ENCODE peak calls at places on chromosome 19, in six cellular contexts. One of them, this sample, is unnamed.

GRCh38 chr19:54667217-54667616 is 4.4 kb downstream of the LILRB4 start:
- DNase-seq in heart left ventricle: no peak
- DNase-seq in Panc1: no peak
- DNase-seq in small intestine: no peak
- DNase-seq in tibial nerve: no peak
- DNase-seq in fibroblast of lung: no peak
- DNase-seq in this sample: no peak

GRCh38 chr19:45423033-45423588 is 606 bp downstream of the ERCC1 start:
- DNase-seq in heart left ventricle: no peak
- DNase-seq in Panc1: no peak
- DNase-seq in small intestine: no peak
- DNase-seq in tibial nerve: no peak
- DNase-seq in fibroblast of lung: no peak
- DNase-seq in this sample: no peak

GRCh38 chr19:18227781-18228271 is 1.6 kb upstream of the PDE4C start:
- DNase-seq in heart left ventricle: peak
- DNase-seq in Panc1: no peak
- DNase-seq in small intestine: no peak
- DNase-seq in tibial nerve: no peak
- DNase-seq in fibroblast of lung: no peak
- DNase-seq in this sample: no peak

GRCh38 chr19:3743486-3743885 is 18.0 kb downstream of the APBA3 start:
- DNase-seq in heart left ventricle: no peak
- DNase-seq in Panc1: no peak
- DNase-seq in small intestine: no peak
- DNase-seq in tibial nerve: no peak
- DNase-seq in fibroblast of lung: no peak
- DNase-seq in this sample: no peak

GRCh38 chr19:3409346-3410064 is 43.1 kb downstream of the NFIC start:
- DNase-seq in heart left ventricle: peak
- DNase-seq in Panc1: no peak
- DNase-seq in small intestine: no peak
- DNase-seq in tibial nerve: peak
- DNase-seq in fibroblast of lung: no peak
- DNase-seq in this sample: no peak

GRCh38 chr19:44260695-44261446 is 1.2 kb downstream of the ZNF233 start:
- DNase-seq in heart left ventricle: no peak
- DNase-seq in Panc1: no peak
- DNase-seq in small intestine: no peak
- DNase-seq in tibial nerve: no peak
- DNase-seq in fibroblast of lung: no peak
- DNase-seq in this sample: no peak

GRCh38 chr19:46115396-46116109 is 8.9 kb downstream of the IGFL3 start:
- DNase-seq in heart left ventricle: no peak
- DNase-seq in Panc1: no peak
- DNase-seq in small intestine: no peak
- DNase-seq in tibial nerve: no peak
- DNase-seq in fibroblast of lung: peak
- DNase-seq in this sample: peak

GRCh38 chr19:811007-811434 is 10.7 kb downstream of the PLPPR3 start:
- DNase-seq in heart left ventricle: peak
- DNase-seq in Panc1: no peak
- DNase-seq in small intestine: no peak
- DNase-seq in tibial nerve: no peak
- DNase-seq in fibroblast of lung: no peak
- DNase-seq in this sample: no peak

GRCh38 chr19:45472557-45473365 is 5.0 kb downstream of the FOSB start:
- DNase-seq in heart left ventricle: no peak
- DNase-seq in Panc1: no peak
- DNase-seq in small intestine: no peak
- DNase-seq in tibial nerve: no peak
- DNase-seq in fibroblast of lung: no peak
- DNase-seq in this sample: no peak

GRCh38 chr19:35222373-35223005 is 6.0 kb downstream of the FAM187B start:
- DNase-seq in heart left ventricle: no peak
- DNase-seq in Panc1: no peak
- DNase-seq in small intestine: no peak
- DNase-seq in tibial nerve: no peak
- DNase-seq in fibroblast of lung: no peak
- DNase-seq in this sample: no peak

GRCh38 chr19:7851623-7852500 is 21.8 kb downstream of the EVI5L start:
- DNase-seq in heart left ventricle: no peak
- DNase-seq in Panc1: no peak
- DNase-seq in small intestine: no peak
- DNase-seq in tibial nerve: no peak
- DNase-seq in fibroblast of lung: no peak
- DNase-seq in this sample: no peak

GRCh38 chr19:33638167-33639033 is 16.6 kb downstream of the CHST8 start:
- DNase-seq in heart left ventricle: no peak
- DNase-seq in Panc1: no peak
- DNase-seq in small intestine: no peak
- DNase-seq in tibial nerve: no peak
- DNase-seq in fibroblast of lung: no peak
- DNase-seq in this sample: no peak

GRCh38 chr19:8358948-8359347 is 5.0 kb upstream of the ANGPTL4 start:
- DNase-seq in heart left ventricle: no peak
- DNase-seq in Panc1: no peak
- DNase-seq in small intestine: peak
- DNase-seq in tibial nerve: no peak
- DNase-seq in fibroblast of lung: no peak
- DNase-seq in this sample: no peak

GRCh38 chr19:2010135-2010668 is 5.3 kb downstream of the BTBD2 start:
- DNase-seq in heart left ventricle: no peak
- DNase-seq in Panc1: no peak
- DNase-seq in small intestine: no peak
- DNase-seq in tibial nerve: no peak
- DNase-seq in fibroblast of lung: no peak
- DNase-seq in this sample: no peak

GRCh38 chr19:18802354-18802753 is 11.2 kb upstream of the COMP start:
- DNase-seq in heart left ventricle: no peak
- DNase-seq in Panc1: no peak
- DNase-seq in small intestine: no peak
- DNase-seq in tibial nerve: no peak
- DNase-seq in fibroblast of lung: no peak
- DNase-seq in this sample: no peak

GRCh38 chr19:10238172-10238783 is 7.1 kb upstream of the S1PR2 start:
- DNase-seq in heart left ventricle: peak
- DNase-seq in Panc1: no peak
- DNase-seq in small intestine: peak
- DNase-seq in tibial nerve: no peak
- DNase-seq in fibroblast of lung: peak
- DNase-seq in this sample: peak
- H3K4me3 ChIP-seq in heart left ventricle: no peak
- H3K4me3 ChIP-seq in Panc1: no peak
- H3K4me3 ChIP-seq in small intestine: no peak
- H3K4me3 ChIP-seq in tibial nerve: no peak
- H3K4me3 ChIP-seq in fibroblast of lung: no peak
- H3K4me3 ChIP-seq in this sample: no peak

GRCh38 chr19:13100871-13101589 is 1.6 kb downstream of the LYL1 start:
- DNase-seq in heart left ventricle: no peak
- DNase-seq in Panc1: no peak
- DNase-seq in small intestine: no peak
- DNase-seq in tibial nerve: no peak
- DNase-seq in fibroblast of lung: no peak
- DNase-seq in this sample: no peak
- H3K4me3 ChIP-seq in heart left ventricle: peak
- H3K4me3 ChIP-seq in Panc1: no peak
- H3K4me3 ChIP-seq in small intestine: no peak
- H3K4me3 ChIP-seq in tibial nerve: peak
- H3K4me3 ChIP-seq in fibroblast of lung: no peak
- H3K4me3 ChIP-seq in this sample: no peak

GRCh38 chr19:47778089-47778953 is at the start of gene SELENOW:
- DNase-seq in heart left ventricle: peak
- DNase-seq in Panc1: no peak
- DNase-seq in small intestine: peak
- DNase-seq in tibial nerve: peak
- DNase-seq in fibroblast of lung: peak
- DNase-seq in this sample: no peak

GRCh38 chr19:47778954-47779351 is 450 bp downstream of the SELENOW start:
- DNase-seq in heart left ventricle: peak
- DNase-seq in Panc1: no peak
- DNase-seq in small intestine: peak
- DNase-seq in tibial nerve: no peak
- DNase-seq in fibroblast of lung: no peak
- DNase-seq in this sample: no peak

GRCh38 chr19:47781590-47782318 is 3.3 kb downstream of the SELENOW start:
- DNase-seq in heart left ventricle: peak
- DNase-seq in Panc1: no peak
- DNase-seq in small intestine: peak
- DNase-seq in tibial nerve: peak
- DNase-seq in fibroblast of lung: no peak
- DNase-seq in this sample: no peak

GRCh38 chr19:47780215-47780551 is 1.7 kb downstream of the SELENOW start:
- DNase-seq in heart left ventricle: no peak
- DNase-seq in Panc1: no peak
- DNase-seq in small intestine: no peak
- DNase-seq in tibial nerve: no peak
- DNase-seq in fibroblast of lung: no peak
- DNase-seq in this sample: no peak

DNA sequence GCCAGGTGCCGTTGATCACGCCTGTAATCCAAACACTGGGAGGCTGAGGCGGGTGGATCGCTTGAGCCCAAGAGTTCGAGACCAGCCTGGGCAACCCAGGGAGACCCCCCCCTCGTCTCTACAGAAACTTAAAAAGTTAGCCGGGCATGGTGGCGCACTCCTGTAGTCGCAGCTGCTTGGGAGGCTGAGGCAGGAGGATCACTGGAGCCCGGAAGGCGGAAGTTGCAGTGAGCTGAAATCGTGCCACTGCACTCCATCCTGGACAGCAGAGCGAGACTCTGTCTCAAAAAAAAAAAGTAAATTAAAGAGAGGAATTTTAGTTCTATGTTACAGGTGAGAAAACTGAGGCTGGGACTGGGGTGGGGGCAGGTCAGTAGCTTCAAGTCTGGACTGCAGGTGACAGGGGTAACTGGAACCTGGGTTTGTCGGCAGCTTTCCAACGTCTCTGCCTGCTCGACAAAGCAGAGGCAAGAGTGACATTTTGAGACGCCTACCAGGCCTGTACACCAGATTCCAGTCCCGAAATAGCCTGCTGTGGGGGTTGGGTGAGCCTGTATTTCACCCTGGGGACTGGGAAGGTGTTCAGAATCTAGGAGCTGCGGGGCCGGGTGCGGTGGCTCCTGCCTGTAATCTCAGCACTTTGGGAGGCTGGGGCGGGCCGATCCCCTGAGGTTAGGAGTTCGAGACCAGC is 1.2 kb downstream of the SELENOW start:
- DNase-seq in heart left ventricle: peak
- DNase-seq in Panc1: no peak
- DNase-seq in small intestine: peak
- DNase-seq in tibial nerve: peak
- DNase-seq in fibroblast of lung: no peak
- DNase-seq in this sample: no peak
- H3K4me3 ChIP-seq in heart left ventricle: peak
- H3K4me3 ChIP-seq in Panc1: peak
- H3K4me3 ChIP-seq in small intestine: peak
- H3K4me3 ChIP-seq in tibial nerve: peak
- H3K4me3 ChIP-seq in fibroblast of lung: peak
- H3K4me3 ChIP-seq in this sample: peak

DNA sequence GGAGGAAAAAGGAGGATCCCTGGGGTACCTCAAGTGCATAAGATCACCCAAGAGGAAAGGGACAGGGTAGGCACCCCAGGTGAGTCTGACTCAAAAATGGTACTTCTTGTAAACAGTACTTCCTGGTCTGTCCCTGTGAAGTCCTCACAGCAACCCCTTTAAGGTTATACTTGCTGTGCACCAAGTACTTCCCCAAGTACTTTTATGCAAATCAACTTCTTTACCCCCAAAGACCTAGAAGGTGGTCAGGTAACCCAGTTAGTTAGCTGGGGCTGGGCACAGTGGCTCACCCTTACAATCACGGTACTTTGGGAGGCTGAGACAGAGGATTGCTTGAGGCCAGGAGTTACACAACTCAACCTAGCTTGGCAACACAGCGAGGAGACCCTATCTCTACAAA is 2.5 kb downstream of the CALR start:
- DNase-seq in heart left ventricle: no peak
- DNase-seq in Panc1: no peak
- DNase-seq in small intestine: no peak
- DNase-seq in tibial nerve: no peak
- DNase-seq in fibroblast of lung: no peak
- DNase-seq in this sample: no peak
- H3K4me3 ChIP-seq in heart left ventricle: peak
- H3K4me3 ChIP-seq in Panc1: peak
- H3K4me3 ChIP-seq in small intestine: no peak
- H3K4me3 ChIP-seq in tibial nerve: no peak
- H3K4me3 ChIP-seq in fibroblast of lung: peak
- H3K4me3 ChIP-seq in this sample: peak

GRCh38 chr19:10155834-10156233 is 36.1 kb upstream of the EIF3G start:
- DNase-seq in heart left ventricle: no peak
- DNase-seq in Panc1: no peak
- DNase-seq in small intestine: no peak
- DNase-seq in tibial nerve: no peak
- DNase-seq in fibroblast of lung: peak
- DNase-seq in this sample: no peak

GRCh38 chr19:10149427-10149826 is 29.7 kb upstream of the EIF3G start:
- DNase-seq in heart left ventricle: no peak
- DNase-seq in Panc1: no peak
- DNase-seq in small intestine: no peak
- DNase-seq in tibial nerve: no peak
- DNase-seq in fibroblast of lung: no peak
- DNase-seq in this sample: no peak

GRCh38 chr19:10146142-10146541 is 26.4 kb upstream of the EIF3G start:
- DNase-seq in heart left ventricle: no peak
- DNase-seq in Panc1: no peak
- DNase-seq in small intestine: no peak
- DNase-seq in tibial nerve: no peak
- DNase-seq in fibroblast of lung: no peak
- DNase-seq in this sample: no peak

GRCh38 chr19:10151521-10151920 is 31.8 kb upstream of the EIF3G start:
- DNase-seq in heart left ventricle: no peak
- DNase-seq in Panc1: no peak
- DNase-seq in small intestine: no peak
- DNase-seq in tibial nerve: no peak
- DNase-seq in fibroblast of lung: no peak
- DNase-seq in this sample: no peak

GRCh38 chr19:10152100-10152499 is 32.4 kb upstream of the EIF3G start:
- DNase-seq in heart left ventricle: no peak
- DNase-seq in Panc1: no peak
- DNase-seq in small intestine: no peak
- DNase-seq in tibial nerve: no peak
- DNase-seq in fibroblast of lung: no peak
- DNase-seq in this sample: no peak
- H3K4me3 ChIP-seq in heart left ventricle: no peak
- H3K4me3 ChIP-seq in Panc1: no peak
- H3K4me3 ChIP-seq in small intestine: no peak
- H3K4me3 ChIP-seq in tibial nerve: no peak
- H3K4me3 ChIP-seq in fibroblast of lung: no peak
- H3K4me3 ChIP-seq in this sample: no peak

GRCh38 chr19:19847781-19848180 is 17.9 kb upstream of the ZNF253 start:
- DNase-seq in heart left ventricle: no peak
- DNase-seq in Panc1: no peak
- DNase-seq in small intestine: no peak
- DNase-seq in tibial nerve: no peak
- DNase-seq in fibroblast of lung: no peak
- DNase-seq in this sample: no peak
- H3K4me3 ChIP-seq in heart left ventricle: no peak
- H3K4me3 ChIP-seq in Panc1: no peak
- H3K4me3 ChIP-seq in small intestine: no peak
- H3K4me3 ChIP-seq in tibial nerve: no peak
- H3K4me3 ChIP-seq in fibroblast of lung: no peak
- H3K4me3 ChIP-seq in this sample: no peak

This sample was measured in skeletal muscle cell.